ENCODE peak calls at places on chromosome 5, in four cellular contexts. B is choroid plexus epithelial cell, X is OCI-M1, I is AG10803. C is an unnamed sample.
A peak's percentile ranks its signal among the peaks of the same experiment; 100 is the strongest.

GRCh38 chr5:71693828-71694427 is 25.1 kb upstream of the CARTPT start:
- DNase-seq in B (peak; percentile 41), X (peak; percentile 88), I (no peak), C (no peak)

GRCh38 chr5:149785341-149785740 is 55.2 kb downstream of the PPARGC1B start:
- DNase-seq in B (no peak), I (no peak), X (no peak), C (no peak)

GRCh38 chr5:108531367-108532211 is 149.7 kb upstream of the FBXL17 start:
- DNase-seq in I (no peak), B (peak; percentile 82), X (peak; percentile 92), C (no peak)

GRCh38 chr5:135393229-135393628 is 5.8 kb downstream of the MACROH2A1 start:
- DNase-seq in I (no peak), X (peak; percentile 75), B (no peak), C (no peak)

GRCh38 chr5:20615888-20616563 is 628.0 kb upstream of the CDH18 start:
- DNase-seq in B (no peak), X (no peak), I (no peak), C (no peak)

GRCh38 chr5:109089191-109089590 is 320.6 kb downstream of the PJA2 start:
- DNase-seq in I (no peak), X (no peak), B (peak; percentile 4), C (no peak)

GRCh38 chr5:17224858-17225436 is 7.5 kb downstream of the BASP1 start:
- DNase-seq in B (peak; percentile 58), I (peak; percentile 49), X (peak; percentile 8), C (peak; percentile 76)

GRCh38 chr5:61004448-61004847 is 59.4 kb downstream of the NDUFAF2 start:
- DNase-seq in X (no peak), B (no peak), I (peak; percentile 40), C (peak; percentile 16)

C was measured in GM23248.